ENCODE peak calls at places on chromosomes 16 and 17, in six cellular contexts. P, Q, N, M, U and S are unnamed samples.

GRCh38 chr16:28163699-28164584 is 47.8 kb downstream of the XPO6 start:
- DNase-seq in U (no peak), Q (peak; percentile 11), P (no peak), N (no peak), M (peak; percentile 32), S (peak; percentile 52)

GRCh38 chr17:1123397-1124237 is 56.2 kb downstream of the ABR start:
- DNase-seq in P (no peak), M (no peak), N (no peak), U (no peak), Q (no peak), S (no peak)

GRCh38 chr17:18167421-18167820 is 16.2 kb upstream of the ALKBH5 start:
- DNase-seq in M (no peak), P (no peak), U (no peak), N (no peak), Q (no peak), S (no peak)

GRCh38 chr16:77812856-77813523 is 24.6 kb downstream of the VAT1L start:
- DNase-seq in P (no peak), U (no peak), Q (no peak), M (no peak), N (no peak), S (no peak)

GRCh38 chr16:89044394-89045180 is 49.1 kb upstream of the ACSF3 start:
- DNase-seq in U (no peak), Q (no peak), M (no peak), P (no peak), N (no peak), S (no peak)

GRCh38 chr16:54193656-54194007 is 93.0 kb downstream of the IRX3 start:
- DNase-seq in N (peak; percentile 68), P (peak; percentile 47), U (peak; percentile 4), Q (peak; percentile 47), M (peak; percentile 58), S (peak; percentile 95)

GRCh38 chr16:12527077-12527476 is 276.6 kb downstream of the CPPED1 start:
- DNase-seq in U (no peak), M (no peak), N (no peak), Q (no peak), P (no peak), S (no peak)

GRCh38 chr17:5618511-5618910 is 34.2 kb upstream of the NLRP1 start:
- DNase-seq in P (no peak), M (no peak), N (peak; percentile 10), Q (peak; percentile 16), U (no peak), S (no peak)

GRCh38 chr16:58904254-58904653 is 170.1 kb upstream of the GOT2 start:
- DNase-seq in N (no peak), M (no peak), P (no peak), Q (no peak), U (no peak), S (no peak)

GRCh38 chr17:51647873-51648272 is 387.5 kb downstream of the UTP18 start:
- DNase-seq in N (no peak), Q (no peak), P (peak; percentile 49), U (no peak), M (no peak), S (no peak)

GRCh38 chr17:73211745-73212144 is 18.9 kb downstream of the COG1 start:
- DNase-seq in M (no peak), U (no peak), Q (no peak), N (no peak), P (no peak), S (peak; percentile 48)

GRCh38 chr16:69150146-69150865 is 17.9 kb downstream of the UTP4 start:
- DNase-seq in N (peak; percentile 76), P (peak; percentile 77), M (peak; percentile 68), U (no peak), Q (peak; percentile 85), S (peak; percentile 82)

GRCh38 chr17:81976332-81977210 is 858 bp upstream of the ASPSCR1 start:
- DNase-seq in N (peak; percentile 65), U (no peak), M (no peak), P (no peak), Q (peak; percentile 18), S (peak; percentile 49)

GRCh38 chr17:41912925-41913324 is 5.8 kb downstream of the ACLY start:
- DNase-seq in Q (no peak), N (no peak), U (no peak), P (no peak), M (no peak), S (no peak)

GRCh38 chr17:56681561-56682266 is 88.2 kb downstream of the NOG start:
- DNase-seq in N (peak; percentile 5), M (no peak), Q (peak; percentile 82), P (no peak), U (no peak), S (peak; percentile 88)

GRCh38 chr16:85309656-85310587 is 197.7 kb upstream of the CIBAR2 start:
- DNase-seq in N (peak; percentile 71), U (no peak), P (no peak), M (peak; percentile 34), Q (no peak), S (peak; percentile 90)

GRCh38 chr17:57226793-57227192 is 29.5 kb upstream of the MSI2 start:
- DNase-seq in P (no peak), N (no peak), Q (peak; percentile 50), U (no peak), M (no peak), S (no peak)

GRCh38 chr16:10622036-10622921 is 41.9 kb upstream of the EMP2 start:
- DNase-seq in N (peak; percentile 77), M (no peak), U (no peak), Q (no peak), P (no peak), S (no peak)

GRCh38 chr16:67179421-67180080 is 4.2 kb downstream of the MATCAP1 start:
- DNase-seq in N (peak; percentile 44), M (no peak), Q (no peak), P (no peak), U (no peak), S (peak; percentile 66)

GRCh38 chr17:79276824-79277223 is 202.2 kb downstream of the ENGASE start:
- DNase-seq in P (no peak), N (no peak), U (no peak), M (no peak), Q (no peak), S (no peak)

GRCh38 chr17:78168906-78169793 is 769 bp downstream of the SYNGR2 start:
- DNase-seq in P (peak; percentile 96), Q (peak; percentile 46), N (peak; percentile 58), U (no peak), M (no peak), S (peak; percentile 35)
- TF ChIP-seq POLR2A in P (no peak), Q (no peak), N (no peak), U (peak; percentile 52), M (no peak), S (no peak)

GRCh38 chr16:57483725-57484514 is 2.4 kb downstream of the DOK4 start:
- DNase-seq in N (no peak), Q (no peak), M (no peak), U (no peak), P (no peak), S (no peak)
- TF ChIP-seq MAX in N (no peak), Q (no peak), M (no peak), U (no peak), P (no peak), S (no peak)

GRCh38 chr17:10512856-10513255 is 5.5 kb downstream of the MYH1 start:
- DNase-seq in M (no peak), P (no peak), U (no peak), Q (no peak), N (no peak), S (no peak)

GRCh38 chr17:10516065-10516464 is 2.3 kb downstream of the MYH1 start:
- DNase-seq in Q (no peak), M (no peak), P (no peak), U (no peak), N (no peak), S (peak; percentile 1)

GRCh38 chr17:10516638-10517037 is 1.7 kb downstream of the MYH1 start:
- DNase-seq in U (no peak), N (no peak), Q (no peak), M (no peak), P (no peak), S (no peak)

GRCh38 chr17:10518271-10519037 is at the start of gene MYH1:
- DNase-seq in P (no peak), U (no peak), Q (no peak), M (no peak), N (no peak), S (no peak)

DNA sequence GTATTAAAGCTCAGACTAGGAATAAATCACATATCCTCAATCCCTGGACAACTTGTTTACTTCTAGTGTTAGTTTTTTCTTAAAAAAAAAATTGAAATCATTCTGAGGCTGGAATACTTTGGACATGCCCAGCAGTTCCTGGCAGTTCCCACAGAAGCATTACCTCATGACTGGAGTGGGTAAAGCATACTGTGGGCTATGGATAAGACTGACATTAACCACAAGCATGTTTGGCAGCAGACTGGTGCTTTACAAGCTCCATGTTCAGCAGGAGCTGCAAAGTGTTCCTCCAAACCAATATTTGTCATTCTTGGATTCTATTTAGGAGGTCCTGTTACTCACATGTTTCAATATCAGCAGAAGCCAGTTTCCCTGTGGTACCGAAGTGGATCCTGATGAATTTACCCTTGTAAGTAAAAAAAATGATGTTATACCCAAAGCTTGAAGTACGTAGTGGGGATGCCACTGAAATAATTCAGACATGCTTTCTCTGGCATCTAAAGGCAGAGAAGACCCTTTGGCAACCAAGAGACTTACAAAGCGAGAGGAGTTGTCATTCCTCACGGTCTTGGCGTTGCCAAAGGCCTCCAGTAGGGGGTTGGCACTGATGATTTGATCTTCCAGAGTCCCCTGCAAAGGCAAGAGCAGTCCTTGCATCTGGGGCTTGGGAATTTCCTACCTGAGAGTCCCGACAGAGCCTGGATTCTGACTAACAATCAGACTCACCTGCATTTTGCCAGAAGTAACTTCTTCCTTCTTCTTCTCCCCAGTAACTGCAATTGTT is 4.9 kb downstream of the MYH1 start:
- DNase-seq in N (no peak), U (no peak), P (no peak), Q (no peak), M (no peak), S (no peak)
- TF ChIP-seq MYC in N (no peak), U (no peak), P (no peak), Q (no peak), M (no peak), S (no peak)

GRCh38 chr17:34254651-34255380 is at the start of gene CCL2:
- DNase-seq in M (no peak), Q (peak; percentile 92), U (no peak), P (peak; percentile 75), N (peak; percentile 50), S (peak; percentile 34)
- TF ChIP-seq POLR2A in M (no peak), Q (no peak), U (no peak), P (peak; percentile 30), N (no peak), S (no peak)

GRCh38 chr17:48202945-48203344 is 95.4 kb downstream of the SNX11 start:
- DNase-seq in P (no peak), U (no peak), N (no peak), M (no peak), Q (no peak), S (no peak)
- TF ChIP-seq MAX in P (no peak), U (no peak), N (no peak), M (no peak), Q (no peak), S (no peak)

DNA sequence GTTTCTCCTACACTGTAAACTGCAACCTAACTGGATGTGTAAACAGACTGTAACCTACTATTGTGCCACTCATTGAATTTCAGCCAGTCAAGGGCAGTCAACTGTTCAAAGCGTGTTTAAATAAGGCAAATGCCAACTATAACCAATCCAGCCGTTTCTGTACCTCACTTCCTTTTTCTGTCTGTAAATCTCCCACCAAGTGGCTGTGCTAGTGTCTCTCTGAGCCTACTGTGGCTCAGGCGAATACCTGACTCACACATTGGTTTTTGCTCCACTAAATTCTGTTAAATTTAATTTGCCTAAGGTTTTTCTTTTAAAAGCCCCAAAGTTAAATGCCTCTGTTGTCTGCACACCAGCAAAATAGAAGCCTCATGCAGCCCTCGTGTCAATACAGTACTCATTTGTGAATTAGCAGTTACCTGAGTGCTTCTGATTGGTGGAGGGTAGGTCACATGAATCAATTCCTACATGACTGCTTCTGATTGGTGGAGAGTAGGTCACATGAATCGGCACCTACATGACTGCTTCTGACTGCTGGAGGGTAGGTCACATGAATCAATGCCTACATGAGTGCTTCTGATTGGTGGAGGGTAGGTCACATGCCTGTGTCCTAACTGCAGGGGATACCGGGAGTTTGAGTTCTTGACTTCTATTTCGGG is 31.1 kb upstream of the CCR7 start:
- DNase-seq in M (peak; percentile 62), N (peak; percentile 69), P (peak; percentile 86), Q (no peak), U (peak; percentile 59), S (peak; percentile 32)
- TF ChIP-seq MYC in M (no peak), N (no peak), P (no peak), Q (no peak), U (no peak), S (no peak)